ENCODE peak calls at places on chromosomes 11 and 22, in four cellular contexts. One of them, this sample, is unnamed.

GRCh38 chr11:75140269-75141138 is 10.4 kb upstream of the SLCO2B1 start:
- DNase-seq in RWPE1: peak
- DNase-seq in prostate gland: peak
- DNase-seq in GM10248: peak
- DNase-seq in this sample: peak

GRCh38 chr11:116194156-116194904 is 578.5 kb downstream of the BUD13 start:
- DNase-seq in RWPE1: no peak
- DNase-seq in prostate gland: peak
- DNase-seq in GM10248: no peak
- DNase-seq in this sample: no peak

GRCh38 chr22:33024626-33025025 is 33.6 kb downstream of the SYN3 start:
- DNase-seq in RWPE1: no peak
- DNase-seq in prostate gland: no peak
- DNase-seq in GM10248: no peak
- DNase-seq in this sample: no peak

GRCh38 chr22:39508393-39508792 is 6.3 kb downstream of the MIEF1 start:
- DNase-seq in RWPE1: no peak
- DNase-seq in prostate gland: no peak
- DNase-seq in GM10248: no peak
- DNase-seq in this sample: no peak

GRCh38 chr22:37002633-37003032 is 16.6 kb downstream of the TST start:
- DNase-seq in RWPE1: no peak
- DNase-seq in prostate gland: no peak
- DNase-seq in GM10248: no peak
- DNase-seq in this sample: no peak

GRCh38 chr22:20003304-20003703 is 13.3 kb downstream of the ARVCF start:
- DNase-seq in RWPE1: no peak
- DNase-seq in prostate gland: no peak
- DNase-seq in GM10248: no peak
- DNase-seq in this sample: no peak

GRCh38 chr22:19085233-19086043 is 36.8 kb downstream of the DGCR2 start:
- DNase-seq in RWPE1: no peak
- DNase-seq in prostate gland: no peak
- DNase-seq in GM10248: peak
- DNase-seq in this sample: peak

GRCh38 chr11:108985611-108986279 is 320.9 kb downstream of the DDX10 start:
- DNase-seq in RWPE1: no peak
- DNase-seq in prostate gland: no peak
- DNase-seq in GM10248: no peak
- DNase-seq in this sample: no peak

GRCh38 chr11:36567684-36568083 is at the start of gene RAG1:
- DNase-seq in RWPE1: no peak
- DNase-seq in prostate gland: no peak
- DNase-seq in GM10248: no peak
- DNase-seq in this sample: no peak

GRCh38 chr11:117220568-117220967 is 11.3 kb downstream of the PCSK7 start:
- DNase-seq in RWPE1: no peak
- DNase-seq in prostate gland: no peak
- DNase-seq in GM10248: no peak
- DNase-seq in this sample: no peak

GRCh38 chr22:31937328-31937727 is 7.0 kb upstream of the YWHAH start:
- DNase-seq in RWPE1: no peak
- DNase-seq in prostate gland: no peak
- DNase-seq in GM10248: no peak
- DNase-seq in this sample: no peak

GRCh38 chr11:88455974-88456373 is 118.4 kb upstream of the CTSC start:
- DNase-seq in RWPE1: no peak
- DNase-seq in prostate gland: no peak
- DNase-seq in GM10248: no peak
- DNase-seq in this sample: no peak

GRCh38 chr11:112839051-112839450 is 122.2 kb upstream of the NCAM1 start:
- DNase-seq in RWPE1: no peak
- DNase-seq in prostate gland: no peak
- DNase-seq in GM10248: no peak
- DNase-seq in this sample: no peak

GRCh38 chr11:68164437-68164836 is 43.2 kb upstream of the CHKA start:
- DNase-seq in RWPE1: peak
- DNase-seq in prostate gland: no peak
- DNase-seq in GM10248: no peak
- DNase-seq in this sample: no peak

GRCh38 chr11:30422389-30422788 is 99.5 kb downstream of the ARL14EP start:
- DNase-seq in RWPE1: no peak
- DNase-seq in prostate gland: peak
- DNase-seq in GM10248: no peak
- DNase-seq in this sample: no peak

GRCh38 chr11:47863189-47863892 is 15.2 kb upstream of the NUP160 start:
- DNase-seq in RWPE1: no peak
- DNase-seq in prostate gland: no peak
- DNase-seq in GM10248: no peak
- DNase-seq in this sample: peak

GRCh38 chr11:12411806-12412727 is 34.7 kb downstream of the PARVA start:
- DNase-seq in RWPE1: peak
- DNase-seq in prostate gland: no peak
- DNase-seq in GM10248: peak
- DNase-seq in this sample: peak

GRCh38 chr11:118908931-118909618 is 16.7 kb downstream of the BCL9L start:
- DNase-seq in RWPE1: no peak
- DNase-seq in prostate gland: peak
- DNase-seq in GM10248: no peak
- DNase-seq in this sample: no peak

GRCh38 chr22:37907036-37907954 is 1.2 kb downstream of the MICALL1 start:
- DNase-seq in RWPE1: no peak
- DNase-seq in prostate gland: no peak
- DNase-seq in GM10248: no peak
- DNase-seq in this sample: no peak

GRCh38 chr22:41625577-41625976 is 4.5 kb downstream of the XRCC6 start:
- DNase-seq in RWPE1: no peak
- DNase-seq in prostate gland: no peak
- DNase-seq in GM10248: no peak
- DNase-seq in this sample: no peak

GRCh38 chr22:49735411-49736311 is 92.0 kb downstream of the BRD1 start:
- DNase-seq in RWPE1: peak
- DNase-seq in prostate gland: no peak
- DNase-seq in GM10248: no peak
- DNase-seq in this sample: no peak

GRCh38 chr11:128042290-128042751 is 545.0 kb downstream of the ETS1 start:
- DNase-seq in RWPE1: no peak
- DNase-seq in prostate gland: no peak
- DNase-seq in GM10248: no peak
- DNase-seq in this sample: no peak

GRCh38 chr11:110156503-110156902 is 63.3 kb downstream of the ZC3H12C start:
- DNase-seq in RWPE1: no peak
- DNase-seq in prostate gland: no peak
- DNase-seq in GM10248: no peak
- DNase-seq in this sample: no peak

GRCh38 chr11:92154611-92155010 is 70.0 kb upstream of the FAT3 start:
- DNase-seq in RWPE1: no peak
- DNase-seq in prostate gland: no peak
- DNase-seq in GM10248: no peak
- DNase-seq in this sample: no peak